ENCODE peak calls at places on chromosomes 13 and 19, in seven cellular contexts. One of them, this sample, is unnamed.

GRCh38 chr13:67231481-67231940 is 1.4 kb upstream of the PCDH9 start:
- DNase-seq in brain microvascular endothelial cell: no peak
- DNase-seq in tibial nerve: no peak
- DNase-seq in COLO829: no peak
- DNase-seq in iris pigment epithelial cell: peak; percentile 19
- DNase-seq in AG04449: no peak
- DNase-seq in T follicular helper cell: no peak
- DNase-seq in this sample: no peak

GRCh38 chr19:3721900-3722442 is 13.8 kb downstream of the TJP3 start:
- DNase-seq in brain microvascular endothelial cell: no peak
- DNase-seq in tibial nerve: no peak
- DNase-seq in COLO829: no peak
- DNase-seq in iris pigment epithelial cell: no peak
- DNase-seq in AG04449: no peak
- DNase-seq in T follicular helper cell: no peak
- DNase-seq in this sample: no peak

GRCh38 chr19:48558018-48558684 is 6.2 kb downstream of the SULT2B1 start:
- DNase-seq in brain microvascular endothelial cell: peak; percentile 36
- DNase-seq in tibial nerve: no peak
- DNase-seq in COLO829: no peak
- DNase-seq in iris pigment epithelial cell: peak; percentile 63
- DNase-seq in AG04449: no peak
- DNase-seq in T follicular helper cell: no peak
- DNase-seq in this sample: no peak

GRCh38 chr13:79226250-79226649 is 179.8 kb downstream of the RBM26 start:
- DNase-seq in brain microvascular endothelial cell: no peak
- DNase-seq in tibial nerve: no peak
- DNase-seq in COLO829: no peak
- DNase-seq in iris pigment epithelial cell: no peak
- DNase-seq in AG04449: no peak
- DNase-seq in T follicular helper cell: no peak
- DNase-seq in this sample: no peak

GRCh38 chr19:29526730-29527499 is 1.1 kb downstream of the VSTM2B start:
- DNase-seq in brain microvascular endothelial cell: no peak
- DNase-seq in tibial nerve: no peak
- DNase-seq in COLO829: no peak
- DNase-seq in iris pigment epithelial cell: no peak
- DNase-seq in AG04449: no peak
- DNase-seq in T follicular helper cell: no peak
- DNase-seq in this sample: no peak

GRCh38 chr19:16874250-16874977 is 14.4 kb upstream of the F2RL3 start:
- DNase-seq in brain microvascular endothelial cell: no peak
- DNase-seq in tibial nerve: no peak
- DNase-seq in COLO829: no peak
- DNase-seq in iris pigment epithelial cell: no peak
- DNase-seq in AG04449: no peak
- DNase-seq in T follicular helper cell: no peak
- DNase-seq in this sample: no peak

GRCh38 chr19:48728882-48729645 is 9.5 kb upstream of the MAMSTR start:
- DNase-seq in brain microvascular endothelial cell: no peak
- DNase-seq in tibial nerve: no peak
- DNase-seq in COLO829: no peak
- DNase-seq in iris pigment epithelial cell: no peak
- DNase-seq in AG04449: no peak
- DNase-seq in T follicular helper cell: no peak
- DNase-seq in this sample: no peak

GRCh38 chr19:3936506-3937442 is 3.9 kb downstream of the NMRK2 start:
- DNase-seq in brain microvascular endothelial cell: no peak
- DNase-seq in tibial nerve: no peak
- DNase-seq in COLO829: no peak
- DNase-seq in iris pigment epithelial cell: no peak
- DNase-seq in AG04449: no peak
- DNase-seq in T follicular helper cell: no peak
- DNase-seq in this sample: no peak

GRCh38 chr13:112903606-112904195 is 65.3 kb upstream of the MCF2L start:
- DNase-seq in brain microvascular endothelial cell: no peak
- DNase-seq in tibial nerve: no peak
- DNase-seq in COLO829: no peak
- DNase-seq in iris pigment epithelial cell: no peak
- DNase-seq in AG04449: no peak
- DNase-seq in T follicular helper cell: no peak
- DNase-seq in this sample: no peak

GRCh38 chr13:52446265-52446664 is 4.2 kb downstream of the VPS36 start:
- DNase-seq in brain microvascular endothelial cell: no peak
- DNase-seq in tibial nerve: no peak
- DNase-seq in COLO829: no peak
- DNase-seq in iris pigment epithelial cell: peak; percentile 55
- DNase-seq in AG04449: no peak
- DNase-seq in T follicular helper cell: no peak
- DNase-seq in this sample: peak; percentile 44

GRCh38 chr13:74128171-74128767 is 5.9 kb downstream of the KLF12 start:
- DNase-seq in brain microvascular endothelial cell: peak; percentile 71
- DNase-seq in tibial nerve: no peak
- DNase-seq in COLO829: no peak
- DNase-seq in iris pigment epithelial cell: peak; percentile 79
- DNase-seq in AG04449: no peak
- DNase-seq in T follicular helper cell: no peak
- DNase-seq in this sample: no peak

GRCh38 chr19:13007292-13008045 is 12.2 kb downstream of the NFIX start:
- DNase-seq in brain microvascular endothelial cell: no peak
- DNase-seq in tibial nerve: peak; percentile 54
- DNase-seq in COLO829: no peak
- DNase-seq in iris pigment epithelial cell: no peak
- DNase-seq in AG04449: no peak
- DNase-seq in T follicular helper cell: no peak
- DNase-seq in this sample: no peak

GRCh38 chr13:74077847-74078246 is 56.4 kb downstream of the KLF12 start:
- DNase-seq in brain microvascular endothelial cell: no peak
- DNase-seq in tibial nerve: no peak
- DNase-seq in COLO829: no peak
- DNase-seq in iris pigment epithelial cell: no peak
- DNase-seq in AG04449: no peak
- DNase-seq in T follicular helper cell: no peak
- DNase-seq in this sample: no peak

GRCh38 chr19:35549174-35549788 is 3.9 kb downstream of the TMEM147 start:
- DNase-seq in brain microvascular endothelial cell: peak; percentile 11
- DNase-seq in tibial nerve: peak; percentile 33
- DNase-seq in COLO829: peak; percentile 75
- DNase-seq in iris pigment epithelial cell: peak; percentile 59
- DNase-seq in AG04449: no peak
- DNase-seq in T follicular helper cell: peak; percentile 32
- DNase-seq in this sample: peak; percentile 5

GRCh38 chr19:48342841-48343540 is 17.6 kb downstream of the EMP3 start:
- DNase-seq in brain microvascular endothelial cell: peak; percentile 77
- DNase-seq in tibial nerve: no peak
- DNase-seq in COLO829: no peak
- DNase-seq in iris pigment epithelial cell: peak; percentile 85
- DNase-seq in AG04449: no peak
- DNase-seq in T follicular helper cell: no peak
- DNase-seq in this sample: no peak

GRCh38 chr13:111460548-111461444 is 140.4 kb downstream of the TEX29 start:
- DNase-seq in brain microvascular endothelial cell: peak; percentile 44
- DNase-seq in tibial nerve: peak; percentile 15
- DNase-seq in COLO829: no peak
- DNase-seq in iris pigment epithelial cell: peak; percentile 27
- DNase-seq in AG04449: peak; percentile 12
- DNase-seq in T follicular helper cell: no peak
- DNase-seq in this sample: no peak

GRCh38 chr13:95924389-95924994 is 128.7 kb downstream of the UGGT2 start:
- DNase-seq in brain microvascular endothelial cell: peak; percentile 82
- DNase-seq in tibial nerve: no peak
- DNase-seq in COLO829: no peak
- DNase-seq in iris pigment epithelial cell: peak; percentile 94
- DNase-seq in AG04449: peak; percentile 83
- DNase-seq in T follicular helper cell: no peak
- DNase-seq in this sample: no peak

GRCh38 chr13:77740931-77741586 is 43.6 kb downstream of the SLAIN1 start:
- DNase-seq in brain microvascular endothelial cell: no peak
- DNase-seq in tibial nerve: no peak
- DNase-seq in COLO829: peak; percentile 78
- DNase-seq in iris pigment epithelial cell: no peak
- DNase-seq in AG04449: no peak
- DNase-seq in T follicular helper cell: no peak
- DNase-seq in this sample: no peak

GRCh38 chr13:105474983-105475382 is 1060.5 kb downstream of the EFNB2 start:
- DNase-seq in brain microvascular endothelial cell: no peak
- DNase-seq in tibial nerve: no peak
- DNase-seq in COLO829: no peak
- DNase-seq in iris pigment epithelial cell: peak; percentile 10
- DNase-seq in AG04449: no peak
- DNase-seq in T follicular helper cell: no peak
- DNase-seq in this sample: no peak

GRCh38 chr19:7200739-7201138 is 93.5 kb downstream of the INSR start:
- DNase-seq in brain microvascular endothelial cell: no peak
- DNase-seq in tibial nerve: no peak
- DNase-seq in COLO829: no peak
- DNase-seq in iris pigment epithelial cell: no peak
- DNase-seq in AG04449: no peak
- DNase-seq in T follicular helper cell: no peak
- DNase-seq in this sample: peak; percentile 7

GRCh38 chr13:106599875-106600797 is 32.2 kb upstream of the ARGLU1 start:
- DNase-seq in brain microvascular endothelial cell: peak; percentile 84
- DNase-seq in tibial nerve: peak; percentile 17
- DNase-seq in COLO829: no peak
- DNase-seq in iris pigment epithelial cell: peak; percentile 90
- DNase-seq in AG04449: peak; percentile 53
- DNase-seq in T follicular helper cell: no peak
- DNase-seq in this sample: no peak

GRCh38 chr13:82088781-82089180 is 1747.9 kb upstream of the SPRY2 start:
- DNase-seq in brain microvascular endothelial cell: no peak
- DNase-seq in tibial nerve: no peak
- DNase-seq in COLO829: no peak
- DNase-seq in iris pigment epithelial cell: peak; percentile 24
- DNase-seq in AG04449: no peak
- DNase-seq in T follicular helper cell: no peak
- DNase-seq in this sample: no peak

GRCh38 chr19:9132422-9132821 is 5.7 kb upstream of the OR7G3 start:
- DNase-seq in brain microvascular endothelial cell: no peak
- DNase-seq in tibial nerve: no peak
- DNase-seq in COLO829: no peak
- DNase-seq in iris pigment epithelial cell: no peak
- DNase-seq in AG04449: no peak
- DNase-seq in T follicular helper cell: no peak
- DNase-seq in this sample: no peak

GRCh38 chr19:33506498-33506897 is 15.1 kb downstream of the PEPD start:
- DNase-seq in brain microvascular endothelial cell: no peak
- DNase-seq in tibial nerve: no peak
- DNase-seq in COLO829: no peak
- DNase-seq in iris pigment epithelial cell: no peak
- DNase-seq in AG04449: no peak
- DNase-seq in T follicular helper cell: no peak
- DNase-seq in this sample: no peak

GRCh38 chr19:9406798-9407352 is 28.5 kb downstream of the ZNF266 start:
- DNase-seq in brain microvascular endothelial cell: peak; percentile 91
- DNase-seq in tibial nerve: peak; percentile 11
- DNase-seq in COLO829: peak; percentile 81
- DNase-seq in iris pigment epithelial cell: peak; percentile 94
- DNase-seq in AG04449: peak; percentile 12
- DNase-seq in T follicular helper cell: peak; percentile 0
- DNase-seq in this sample: peak; percentile 88

GRCh38 chr19:49110567-49110966 is 3.6 kb upstream of the LIN7B start:
- DNase-seq in brain microvascular endothelial cell: peak; percentile 15
- DNase-seq in tibial nerve: no peak
- DNase-seq in COLO829: no peak
- DNase-seq in iris pigment epithelial cell: peak; percentile 35
- DNase-seq in AG04449: peak; percentile 12
- DNase-seq in T follicular helper cell: no peak
- DNase-seq in this sample: no peak

GRCh38 chr13:51643882-51644281 is 59.6 kb downstream of the WDFY2 start:
- DNase-seq in brain microvascular endothelial cell: peak; percentile 87
- DNase-seq in tibial nerve: no peak
- DNase-seq in COLO829: peak; percentile 85
- DNase-seq in iris pigment epithelial cell: peak; percentile 93
- DNase-seq in AG04449: peak; percentile 76
- DNase-seq in T follicular helper cell: no peak
- DNase-seq in this sample: peak; percentile 68